ENCODE peak calls at places on chromosomes 6 and 20, in eight cellular contexts. One of them, this sample, is unnamed.

GRCh38 chr6:142613981-142614380 is 312.2 kb downstream of the ADGRG6 start:
- DNase-seq in fibroblast of pulmonary artery: no peak
- DNase-seq in AG09319: no peak
- DNase-seq in transverse colon: no peak
- DNase-seq in AG10803: no peak
- DNase-seq in WTC11: no peak
- DNase-seq in tibial artery: no peak
- DNase-seq in astrocyte of the spinal cord: no peak
- DNase-seq in this sample: no peak

GRCh38 chr6:43948527-43949450 is 178.5 kb downstream of the MRPL14 start:
- DNase-seq in WTC11: no peak
- DNase-seq in transverse colon: no peak
- DNase-seq in tibial artery: no peak
- DNase-seq in astrocyte of the spinal cord: peak; percentile 78
- DNase-seq in AG09319: no peak
- DNase-seq in AG10803: peak; percentile 87
- DNase-seq in fibroblast of pulmonary artery: no peak
- DNase-seq in this sample: no peak

GRCh38 chr6:16038938-16039337 is 89.9 kb upstream of the MYLIP start:
- DNase-seq in fibroblast of pulmonary artery: no peak
- DNase-seq in WTC11: no peak
- DNase-seq in astrocyte of the spinal cord: no peak
- DNase-seq in AG10803: no peak
- DNase-seq in tibial artery: no peak
- DNase-seq in AG09319: no peak
- DNase-seq in transverse colon: no peak
- DNase-seq in this sample: no peak

GRCh38 chr6:143999406-143999805 is 8.7 kb downstream of the PLAGL1 start:
- DNase-seq in astrocyte of the spinal cord: peak; percentile 66
- DNase-seq in tibial artery: no peak
- DNase-seq in fibroblast of pulmonary artery: peak; percentile 84
- DNase-seq in AG09319: no peak
- DNase-seq in transverse colon: no peak
- DNase-seq in WTC11: no peak
- DNase-seq in AG10803: peak; percentile 47
- DNase-seq in this sample: no peak

GRCh38 chr20:17611540-17612286 is 41.8 kb downstream of the DSTN start:
- DNase-seq in AG09319: no peak
- DNase-seq in tibial artery: peak; percentile 35
- DNase-seq in transverse colon: peak; percentile 53
- DNase-seq in WTC11: peak; percentile 61
- DNase-seq in astrocyte of the spinal cord: no peak
- DNase-seq in AG10803: peak; percentile 33
- DNase-seq in fibroblast of pulmonary artery: no peak
- DNase-seq in this sample: peak; percentile 84

GRCh38 chr20:48722737-48723191 is 105.0 kb downstream of the PREX1 start:
- DNase-seq in AG10803: peak; percentile 58
- DNase-seq in transverse colon: no peak
- DNase-seq in tibial artery: peak; percentile 71
- DNase-seq in fibroblast of pulmonary artery: peak; percentile 62
- DNase-seq in WTC11: no peak
- DNase-seq in AG09319: no peak
- DNase-seq in astrocyte of the spinal cord: peak; percentile 68
- DNase-seq in this sample: peak; percentile 92

GRCh38 chr6:27209659-27210269 is 37.7 kb upstream of the PRSS16 start:
- DNase-seq in tibial artery: no peak
- DNase-seq in transverse colon: no peak
- DNase-seq in AG10803: no peak
- DNase-seq in fibroblast of pulmonary artery: no peak
- DNase-seq in WTC11: peak; percentile 45
- DNase-seq in astrocyte of the spinal cord: no peak
- DNase-seq in AG09319: no peak
- DNase-seq in this sample: no peak

GRCh38 chr6:154448448-154449096 is 61.9 kb downstream of the CNKSR3 start:
- DNase-seq in AG10803: peak; percentile 82
- DNase-seq in astrocyte of the spinal cord: peak; percentile 86
- DNase-seq in fibroblast of pulmonary artery: peak; percentile 83
- DNase-seq in tibial artery: no peak
- DNase-seq in WTC11: no peak
- DNase-seq in transverse colon: peak; percentile 30
- DNase-seq in AG09319: peak; percentile 48
- DNase-seq in this sample: no peak

GRCh38 chr6:125098253-125098652 is 55.3 kb upstream of the TPD52L1 start:
- DNase-seq in transverse colon: no peak
- DNase-seq in fibroblast of pulmonary artery: no peak
- DNase-seq in AG09319: no peak
- DNase-seq in AG10803: no peak
- DNase-seq in WTC11: no peak
- DNase-seq in astrocyte of the spinal cord: no peak
- DNase-seq in tibial artery: no peak
- DNase-seq in this sample: no peak

GRCh38 chr6:7313505-7314165 is 636 bp upstream of the SSR1 start:
- DNase-seq in tibial artery: no peak
- DNase-seq in AG09319: no peak
- DNase-seq in transverse colon: no peak
- DNase-seq in WTC11: no peak
- DNase-seq in fibroblast of pulmonary artery: no peak
- DNase-seq in AG10803: no peak
- DNase-seq in astrocyte of the spinal cord: no peak
- DNase-seq in this sample: no peak

GRCh38 chr6:41598670-41599014 is 39.6 kb upstream of the MDFI start:
- DNase-seq in fibroblast of pulmonary artery: no peak
- DNase-seq in AG09319: no peak
- DNase-seq in astrocyte of the spinal cord: no peak
- DNase-seq in transverse colon: no peak
- DNase-seq in AG10803: no peak
- DNase-seq in tibial artery: no peak
- DNase-seq in WTC11: no peak
- DNase-seq in this sample: no peak

GRCh38 chr20:58077282-58077681 is 151.2 kb downstream of the ANKRD60 start:
- DNase-seq in WTC11: no peak
- DNase-seq in fibroblast of pulmonary artery: no peak
- DNase-seq in AG10803: no peak
- DNase-seq in astrocyte of the spinal cord: no peak
- DNase-seq in AG09319: no peak
- DNase-seq in transverse colon: no peak
- DNase-seq in tibial artery: no peak
- DNase-seq in this sample: peak; percentile 13

GRCh38 chr20:61731363-61732181 is 334.1 kb downstream of the TAF4 start:
- DNase-seq in WTC11: no peak
- DNase-seq in AG09319: no peak
- DNase-seq in fibroblast of pulmonary artery: no peak
- DNase-seq in astrocyte of the spinal cord: peak; percentile 61
- DNase-seq in tibial artery: no peak
- DNase-seq in AG10803: peak; percentile 57
- DNase-seq in transverse colon: no peak
- DNase-seq in this sample: no peak

DNA sequence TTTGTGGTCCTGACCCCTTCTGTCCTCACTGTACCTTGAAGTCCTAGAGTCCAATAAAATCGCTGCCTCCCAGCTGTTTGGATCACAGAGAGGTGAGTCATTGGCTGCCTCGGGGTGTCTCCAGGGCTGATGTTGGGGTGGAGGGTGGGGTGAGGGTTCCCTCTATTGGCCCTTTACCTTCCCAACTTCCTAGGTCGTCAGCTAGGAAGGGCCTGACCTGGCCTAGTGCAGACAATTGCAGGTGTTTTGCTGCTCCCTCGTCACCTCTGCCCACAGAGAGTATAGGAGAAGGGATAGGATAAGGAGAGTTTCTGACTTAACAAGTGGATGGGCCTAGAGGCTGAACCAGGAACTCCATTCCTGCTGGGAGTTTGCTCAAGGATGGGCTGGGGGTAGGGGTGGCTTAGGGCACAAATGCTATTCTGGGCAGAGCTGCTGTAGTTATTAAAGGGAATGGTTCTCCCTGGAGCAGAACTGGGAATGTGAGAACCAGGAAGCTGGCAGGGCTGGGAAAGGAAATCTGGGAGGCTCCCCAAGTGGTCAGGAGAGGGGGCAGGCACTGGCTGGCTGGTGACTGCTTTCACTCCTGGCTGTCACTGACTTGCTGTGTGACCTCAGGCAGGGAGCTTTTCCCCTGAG is 1.4 kb downstream of the TP53INP2 start:
- DNase-seq in astrocyte of the spinal cord: no peak
- DNase-seq in WTC11: peak; percentile 30
- DNase-seq in fibroblast of pulmonary artery: peak; percentile 23
- DNase-seq in transverse colon: peak; percentile 67
- DNase-seq in AG09319: no peak
- DNase-seq in AG10803: peak; percentile 23
- DNase-seq in tibial artery: no peak
- DNase-seq in this sample: no peak
- TF ChIP-seq CTCF in astrocyte of the spinal cord: no peak
- TF ChIP-seq CTCF in WTC11: no peak
- TF ChIP-seq CTCF in fibroblast of pulmonary artery: peak; percentile 3
- TF ChIP-seq CTCF in transverse colon: peak; percentile 22
- TF ChIP-seq CTCF in AG09319: no peak
- TF ChIP-seq CTCF in AG10803: peak; percentile 31
- TF ChIP-seq CTCF in tibial artery: no peak
- TF ChIP-seq CTCF in this sample: no peak

DNA sequence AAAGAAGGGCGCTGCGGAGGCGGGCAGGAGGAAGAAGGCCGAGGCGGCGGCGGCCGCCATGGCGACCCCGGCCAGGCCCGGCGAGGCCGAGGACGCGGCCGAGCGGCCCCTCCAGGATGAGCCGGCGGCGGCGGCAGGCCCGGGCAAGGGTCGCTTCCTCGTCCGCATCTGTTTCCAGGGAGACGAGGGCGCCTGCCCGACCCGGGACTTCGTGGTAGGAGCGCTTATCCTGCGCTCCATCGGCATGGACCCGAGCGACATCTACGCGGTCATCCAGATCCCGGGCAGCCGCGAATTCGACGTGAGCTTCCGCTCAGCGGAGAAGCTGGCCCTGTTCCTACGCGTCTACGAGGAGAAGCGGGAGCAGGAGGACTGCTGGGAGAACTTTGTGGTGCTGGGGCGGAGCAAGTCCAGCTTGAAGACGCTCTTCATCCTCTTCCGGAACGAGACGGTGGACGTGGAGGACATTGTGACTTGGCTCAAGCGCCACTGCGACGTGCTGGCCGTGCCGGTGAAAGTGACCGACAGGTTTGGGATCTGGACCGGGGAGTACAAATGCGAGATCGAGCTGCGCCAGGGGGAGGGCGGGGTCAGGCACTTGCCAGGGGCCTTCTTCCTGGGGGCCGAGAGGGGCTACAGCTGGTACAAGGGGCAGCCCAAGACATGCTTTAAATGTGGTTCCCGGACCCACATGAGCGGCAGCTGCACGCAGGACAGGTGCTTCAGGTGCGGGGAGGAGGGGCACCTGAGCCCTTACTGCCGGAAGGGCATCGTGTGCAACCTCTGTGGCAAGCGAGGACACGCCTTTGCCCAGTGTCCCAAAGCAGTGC is 770 bp downstream of the ZCCHC3 start:
- DNase-seq in fibroblast of pulmonary artery: peak; percentile 72
- DNase-seq in transverse colon: peak; percentile 84
- DNase-seq in astrocyte of the spinal cord: peak; percentile 68
- DNase-seq in WTC11: peak; percentile 38
- DNase-seq in AG09319: no peak
- DNase-seq in tibial artery: peak; percentile 66
- DNase-seq in AG10803: peak; percentile 84
- DNase-seq in this sample: no peak
- TF ChIP-seq CTCF in fibroblast of pulmonary artery: no peak
- TF ChIP-seq CTCF in transverse colon: no peak
- TF ChIP-seq CTCF in astrocyte of the spinal cord: no peak
- TF ChIP-seq CTCF in WTC11: no peak
- TF ChIP-seq CTCF in AG09319: no peak
- TF ChIP-seq CTCF in tibial artery: no peak
- TF ChIP-seq CTCF in AG10803: no peak
- TF ChIP-seq CTCF in this sample: no peak

GRCh38 chr6:75933387-75933975 is 139.0 kb downstream of the IMPG1 start:
- DNase-seq in fibroblast of pulmonary artery: no peak
- DNase-seq in transverse colon: no peak
- DNase-seq in AG09319: no peak
- DNase-seq in WTC11: no peak
- DNase-seq in tibial artery: no peak
- DNase-seq in AG10803: no peak
- DNase-seq in astrocyte of the spinal cord: no peak
- DNase-seq in this sample: no peak

GRCh38 chr6:75935473-75935793 is 137.0 kb downstream of the IMPG1 start:
- DNase-seq in fibroblast of pulmonary artery: no peak
- DNase-seq in transverse colon: no peak
- DNase-seq in astrocyte of the spinal cord: no peak
- DNase-seq in WTC11: no peak
- DNase-seq in tibial artery: no peak
- DNase-seq in AG10803: no peak
- DNase-seq in AG09319: no peak
- DNase-seq in this sample: no peak

GRCh38 chr6:75930954-75931689 is 141.3 kb downstream of the IMPG1 start:
- DNase-seq in WTC11: no peak
- DNase-seq in fibroblast of pulmonary artery: peak; percentile 6
- DNase-seq in transverse colon: no peak
- DNase-seq in astrocyte of the spinal cord: no peak
- DNase-seq in AG09319: no peak
- DNase-seq in tibial artery: peak; percentile 24
- DNase-seq in AG10803: peak; percentile 61
- DNase-seq in this sample: no peak

GRCh38 chr6:75934643-75935472 is 137.6 kb downstream of the IMPG1 start:
- DNase-seq in WTC11: peak; percentile 46
- DNase-seq in fibroblast of pulmonary artery: peak; percentile 84
- DNase-seq in tibial artery: peak; percentile 21
- DNase-seq in AG09319: peak; percentile 45
- DNase-seq in astrocyte of the spinal cord: peak; percentile 83
- DNase-seq in transverse colon: peak; percentile 16
- DNase-seq in AG10803: peak; percentile 78
- DNase-seq in this sample: no peak

DNA sequence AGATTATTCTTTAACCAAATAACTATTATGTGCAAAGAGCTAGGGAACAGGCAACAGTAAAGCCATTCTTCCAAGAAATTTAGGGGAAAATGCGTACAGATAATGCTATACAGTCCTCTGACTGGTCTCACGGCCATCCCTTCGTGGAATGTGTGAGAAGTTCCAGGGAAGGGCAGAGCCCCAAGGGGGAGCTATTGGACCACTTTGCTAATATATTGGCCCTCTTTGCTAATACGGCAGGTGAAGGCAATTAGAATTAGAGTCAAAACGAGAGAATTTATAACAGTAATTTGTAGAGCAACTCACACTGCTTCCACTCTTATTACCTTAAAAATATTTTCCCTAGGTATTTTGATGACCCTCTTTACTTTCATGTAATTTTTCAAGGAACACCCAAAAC is 140.4 kb downstream of the IMPG1 start:
- DNase-seq in fibroblast of pulmonary artery: peak; percentile 28
- DNase-seq in transverse colon: no peak
- DNase-seq in tibial artery: no peak
- DNase-seq in astrocyte of the spinal cord: peak; percentile 10
- DNase-seq in WTC11: peak; percentile 76
- DNase-seq in AG09319: no peak
- DNase-seq in AG10803: no peak
- DNase-seq in this sample: no peak
- TF ChIP-seq CTCF in fibroblast of pulmonary artery: peak; percentile 60
- TF ChIP-seq CTCF in transverse colon: peak; percentile 9
- TF ChIP-seq CTCF in tibial artery: peak; percentile 38
- TF ChIP-seq CTCF in astrocyte of the spinal cord: peak; percentile 74
- TF ChIP-seq CTCF in WTC11: peak; percentile 69
- TF ChIP-seq CTCF in AG09319: peak; percentile 15
- TF ChIP-seq CTCF in AG10803: peak; percentile 21
- TF ChIP-seq CTCF in this sample: peak; percentile 61

DNA sequence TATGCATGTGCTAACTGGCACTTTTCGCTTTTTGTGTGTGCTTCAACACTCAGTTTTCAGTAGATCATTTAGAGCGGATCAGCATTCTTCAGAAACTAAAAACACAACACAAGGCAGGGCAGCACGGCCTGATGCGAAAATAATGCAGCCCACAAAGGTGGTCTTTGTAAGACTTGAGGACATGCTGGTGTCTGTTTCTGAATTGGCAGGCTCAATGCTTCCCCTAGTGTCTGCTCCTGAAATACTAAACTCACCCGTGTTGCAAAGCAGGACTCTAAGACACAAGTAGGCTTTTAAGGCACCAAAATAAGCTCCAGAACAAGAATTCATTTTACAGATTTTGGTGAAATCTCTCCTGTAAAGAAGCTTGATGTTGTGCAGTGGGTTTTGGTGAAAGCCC is 676.5 kb downstream of the TENT5A start:
- DNase-seq in WTC11: peak; percentile 29
- DNase-seq in astrocyte of the spinal cord: peak; percentile 28
- DNase-seq in transverse colon: no peak
- DNase-seq in tibial artery: no peak
- DNase-seq in fibroblast of pulmonary artery: peak; percentile 31
- DNase-seq in AG09319: no peak
- DNase-seq in AG10803: no peak
- DNase-seq in this sample: no peak
- TF ChIP-seq CTCF in WTC11: peak; percentile 54
- TF ChIP-seq CTCF in astrocyte of the spinal cord: peak; percentile 73
- TF ChIP-seq CTCF in transverse colon: no peak
- TF ChIP-seq CTCF in tibial artery: no peak
- TF ChIP-seq CTCF in fibroblast of pulmonary artery: peak; percentile 69
- TF ChIP-seq CTCF in AG09319: peak; percentile 52
- TF ChIP-seq CTCF in AG10803: peak; percentile 49
- TF ChIP-seq CTCF in this sample: peak; percentile 52

This sample was measured in osteocyte.